ENCODE peak calls at places on chromosomes 2 and 18, in seven cellular contexts. O, P, M, T, K, L and S are unnamed samples.

GRCh38 chr2:37493425-37493824 is 149.0 kb downstream of the QPCT start:
- DNase-seq in O (no peak), P (no peak), M (no peak), T (no peak), K (no peak), L (no peak), S (no peak)

GRCh38 chr2:102143450-102143985 is 972 bp downstream of the IL1R1 start:
- DNase-seq in O (peak), P (peak), M (peak), T (peak), K (no peak), L (no peak), S (no peak)

GRCh38 chr18:75248426-75249191 is 38.0 kb downstream of the TSHZ1 start:
- DNase-seq in O (no peak), P (no peak), M (no peak), T (no peak), K (no peak), L (no peak), S (no peak)

GRCh38 chr2:174003635-174004310 is 38.6 kb upstream of the SP3 start:
- DNase-seq in O (peak), P (no peak), M (no peak), T (no peak), K (no peak), L (no peak), S (no peak)

GRCh38 chr18:36315736-36316135 is 18.2 kb downstream of the FHOD3 start:
- DNase-seq in O (peak), P (no peak), M (peak), T (no peak), K (no peak), L (no peak), S (no peak)

GRCh38 chr2:23375448-23375847 is 9.5 kb upstream of the KLHL29 start:
- DNase-seq in O (peak), P (peak), M (no peak), T (no peak), K (no peak), L (no peak), S (no peak)

GRCh38 chr2:195118276-195118675 is 538.8 kb upstream of the SLC39A10 start:
- DNase-seq in O (no peak), P (no peak), M (no peak), T (no peak), K (no peak), L (no peak), S (no peak)

GRCh38 chr2:116754371-116755101 is 1060.0 kb upstream of the DDX18 start:
- DNase-seq in O (peak), P (no peak), M (no peak), T (no peak), K (peak), L (no peak), S (no peak)

GRCh38 chr2:226985227-226985946 is 149.5 kb downstream of the RHBDD1 start:
- DNase-seq in O (peak), P (peak), M (peak), T (no peak), K (no peak), L (peak), S (peak)

GRCh38 chr2:207825033-207825957 is 55.6 kb upstream of the FZD5 start:
- DNase-seq in O (peak), P (no peak), M (peak), T (peak), K (no peak), L (no peak), S (no peak)

GRCh38 chr2:35421485-35421884 is 934.1 kb upstream of the CRIM1 start:
- DNase-seq in O (no peak), P (no peak), M (no peak), T (no peak), K (no peak), L (no peak), S (no peak)

GRCh38 chr2:21289994-21290393 is 166.2 kb downstream of the TDRD15 start:
- DNase-seq in O (no peak), P (no peak), M (no peak), T (no peak), K (no peak), L (no peak), S (no peak)

GRCh38 chr2:129061079-129061785 is 742.6 kb upstream of the HS6ST1 start:
- DNase-seq in O (no peak), P (peak), M (peak), T (no peak), K (no peak), L (no peak), S (no peak)
- TF ChIP-seq CTCF in O (no peak), P (no peak), M (no peak), T (no peak), K (no peak), L (no peak), S (no peak)

DNA sequence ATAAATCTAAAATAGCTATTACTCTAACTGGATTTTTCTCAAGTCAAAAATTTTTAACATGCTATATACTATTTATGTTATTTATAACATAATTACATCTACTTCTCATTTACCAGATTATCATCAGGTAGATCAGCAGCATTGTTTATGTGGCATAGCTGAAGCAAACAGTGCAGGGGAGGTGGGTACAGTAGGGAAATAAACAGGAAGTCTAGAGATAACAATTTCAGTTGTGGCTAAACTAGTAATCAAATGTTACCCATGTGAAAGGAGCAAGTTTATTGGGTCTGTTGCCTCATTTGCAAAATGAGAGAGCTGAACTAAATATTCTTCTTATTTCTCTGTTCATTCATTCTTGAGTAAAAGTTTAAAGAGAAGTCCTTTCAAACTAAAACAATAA is 27.7 kb downstream of the GFPT1 start:
- DNase-seq in O (peak), P (no peak), M (no peak), T (no peak), K (no peak), L (no peak), S (no peak)
- TF ChIP-seq CTCF in O (no peak), P (no peak), M (no peak), T (no peak), K (no peak), L (no peak), S (no peak)

GRCh38 chr18:13006731-13007550 is 15.8 kb downstream of the CEP192 start:
- DNase-seq in O (no peak), P (no peak), M (no peak), T (no peak), K (no peak), L (no peak), S (no peak)

GRCh38 chr18:13004316-13004879 is 13.2 kb downstream of the CEP192 start:
- DNase-seq in O (no peak), P (no peak), M (no peak), T (no peak), K (no peak), L (no peak), S (no peak)

GRCh38 chr18:12998332-12999060 is 7.3 kb downstream of the CEP192 start:
- DNase-seq in O (no peak), P (no peak), M (no peak), T (no peak), K (no peak), L (no peak), S (no peak)

GRCh38 chr18:13005289-13005688 is 14.1 kb downstream of the CEP192 start:
- DNase-seq in O (no peak), P (no peak), M (no peak), T (no peak), K (no peak), L (no peak), S (no peak)

DNA sequence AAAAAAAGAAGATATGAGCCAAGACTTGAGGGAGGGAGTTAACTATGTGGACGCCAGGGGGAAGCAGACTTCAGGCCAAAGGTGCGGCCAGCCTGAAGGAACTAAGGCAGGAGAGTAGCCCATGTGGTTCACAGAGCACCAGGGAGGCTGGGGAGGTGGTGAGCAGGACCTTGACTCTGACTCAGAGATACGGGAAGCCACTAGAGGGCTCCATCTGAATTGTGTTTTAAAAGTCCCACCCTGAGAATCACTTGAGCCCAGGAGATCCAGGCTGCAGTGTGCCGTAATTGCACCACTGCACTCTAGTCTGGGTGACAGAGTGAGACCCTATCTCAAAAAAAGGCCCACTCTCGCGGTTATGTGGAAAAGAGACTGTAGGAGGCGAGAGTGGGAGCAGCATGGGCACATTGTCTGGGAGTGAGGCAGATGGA is 12.3 kb downstream of the CEP192 start:
- DNase-seq in O (peak), P (peak), M (peak), T (no peak), K (no peak), L (peak), S (no peak)
- TF ChIP-seq CTCF in O (peak), P (peak), M (peak), T (no peak), K (no peak), L (peak), S (peak)

GRCh38 chr18:45627204-45627526 is 11.9 kb downstream of the SLC14A2 start:
- DNase-seq in O (peak), P (no peak), M (no peak), T (no peak), K (no peak), L (no peak), S (no peak)

GRCh38 chr18:45626330-45627203 is 11.3 kb downstream of the SLC14A2 start:
- DNase-seq in O (peak), P (peak), M (peak), T (no peak), K (no peak), L (no peak), S (no peak)

GRCh38 chr18:45631077-45631476 is 15.8 kb downstream of the SLC14A2 start:
- DNase-seq in O (no peak), P (no peak), M (no peak), T (no peak), K (no peak), L (no peak), S (no peak)

GRCh38 chr18:45625596-45625995 is 10.3 kb downstream of the SLC14A2 start:
- DNase-seq in O (peak), P (no peak), M (no peak), T (no peak), K (no peak), L (no peak), S (no peak)

DNA sequence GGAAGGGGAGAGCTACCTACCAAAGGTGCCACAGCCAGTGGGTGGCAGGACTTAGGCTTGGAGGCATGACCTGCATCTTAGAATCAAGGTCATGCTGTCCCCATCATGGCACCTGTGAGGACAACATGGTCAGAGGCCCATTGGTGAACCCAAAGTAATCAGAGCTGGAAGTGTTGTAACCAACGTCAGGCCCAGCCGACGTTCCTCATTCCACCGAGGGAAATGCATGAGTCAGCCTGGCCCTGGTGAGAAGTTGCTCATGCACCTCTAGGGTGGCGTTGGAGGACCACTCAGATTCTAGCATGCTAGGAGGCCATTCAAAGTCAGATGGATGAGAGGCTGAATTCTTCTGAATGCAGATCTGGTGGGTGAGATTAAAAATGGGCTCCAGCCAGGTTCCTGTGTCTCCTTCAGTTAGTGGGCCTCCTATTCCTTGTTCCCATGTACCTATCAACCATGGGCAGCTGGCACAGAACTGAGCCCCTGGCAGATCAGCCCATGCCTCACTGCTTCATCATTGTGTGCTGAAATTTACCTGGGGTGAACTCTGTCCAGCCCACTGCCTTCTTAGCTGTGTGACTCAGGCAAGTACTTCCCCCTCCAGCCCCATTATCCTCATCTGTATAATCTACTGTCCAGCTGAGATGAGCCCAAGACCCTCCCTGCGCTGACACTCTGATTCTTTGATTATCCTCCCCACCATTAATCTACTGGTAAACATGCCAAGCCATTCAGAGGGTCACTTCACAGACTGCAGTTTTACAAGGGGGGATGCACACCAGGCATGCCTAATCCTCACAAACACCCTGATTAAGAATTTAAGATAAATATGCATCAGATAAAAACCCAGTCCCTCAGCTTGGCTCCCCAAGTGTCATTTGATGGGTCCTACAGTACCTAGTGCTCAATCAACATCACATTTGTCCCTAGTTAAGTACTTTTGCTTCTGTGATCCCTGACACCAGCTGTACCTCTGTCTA is 14.0 kb downstream of the SLC14A2 start:
- DNase-seq in O (peak), P (peak), M (peak), T (no peak), K (no peak), L (no peak), S (no peak)
- TF ChIP-seq CTCF in O (no peak), P (peak), M (no peak), T (no peak), K (no peak), L (no peak), S (no peak)

GRCh38 chr2:96599941-96600340 is 38.2 kb downstream of the KANSL3 start:
- DNase-seq in O (no peak), P (no peak), M (no peak), T (no peak), K (no peak), L (no peak), S (no peak)

GRCh38 chr2:96596596-96596995 is 41.5 kb downstream of the KANSL3 start:
- DNase-seq in O (no peak), P (no peak), M (no peak), T (no peak), K (no peak), L (no peak), S (no peak)

GRCh38 chr2:96604104-96604503 is 34.0 kb downstream of the KANSL3 start:
- DNase-seq in O (peak), P (peak), M (no peak), T (no peak), K (no peak), L (no peak), S (no peak)

GRCh38 chr2:96601382-96602292 is 36.5 kb downstream of the KANSL3 start:
- DNase-seq in O (no peak), P (no peak), M (no peak), T (no peak), K (no peak), L (no peak), S (no peak)

GRCh38 chr2:96602330-96602823 is 35.7 kb downstream of the KANSL3 start:
- DNase-seq in O (peak), P (no peak), M (no peak), T (no peak), K (no peak), L (no peak), S (no peak)
- TF ChIP-seq CTCF in O (peak), P (peak), M (no peak), T (no peak), K (no peak), L (no peak), S (peak)